ENCODE peak calls at places on chromosomes 6 and 20, in nine cellular contexts. O is coronary artery, C is SK-N-SH, N is right lobe of liver, T is D721Med, M is esophagus squamous epithelium, X is LNCaP clone FGC, S is AG04450, E is left lung. B is an unnamed sample.

GRCh38 chr6:103113416-103113815 is 1719.9 kb downstream of the GRIK2 start:
- DNase-seq in O (no peak), C (no peak), N (no peak), T (no peak), M (no peak), X (no peak), S (no peak), E (no peak), B (no peak)

GRCh38 chr6:99885051-99885450 is 109.0 kb downstream of the MCHR2 start:
- DNase-seq in O (no peak), C (no peak), N (no peak), T (no peak), M (no peak), X (no peak), S (no peak), E (no peak), B (no peak)

GRCh38 chr6:101777646-101778045 is 384.1 kb downstream of the GRIK2 start:
- DNase-seq in O (no peak), C (no peak), N (no peak), T (no peak), M (no peak), X (no peak), S (no peak), E (no peak), B (no peak)

GRCh38 chr6:21022343-21023107 is 488.3 kb downstream of the CDKAL1 start:
- DNase-seq in O (no peak), C (no peak), N (no peak), T (no peak), M (no peak), X (no peak), S (peak), E (peak), B (peak)

GRCh38 chr20:10573951-10574339 is 99.9 kb downstream of the JAG1 start:
- DNase-seq in O (no peak), C (no peak), N (no peak), T (no peak), M (no peak), X (no peak), S (no peak), E (no peak), B (no peak)

GRCh38 chr20:17518339-17519052 is 12.7 kb downstream of the BFSP1 start:
- DNase-seq in O (no peak), C (peak), N (no peak), T (no peak), M (no peak), X (no peak), S (no peak), E (no peak), B (no peak)

GRCh38 chr6:34589140-34589539 is 33.0 kb upstream of the SPDEF start:
- DNase-seq in O (no peak), C (no peak), N (no peak), T (no peak), M (no peak), X (no peak), S (no peak), E (no peak), B (no peak)

GRCh38 chr6:149884215-149884614 is 13.7 kb downstream of the RAET1E start:
- DNase-seq in O (no peak), C (no peak), N (no peak), T (no peak), M (no peak), X (no peak), S (no peak), E (peak), B (no peak)

GRCh38 chr6:160950507-160950906 is 41.1 kb upstream of the MAP3K4 start:
- DNase-seq in O (no peak), C (no peak), N (no peak), T (no peak), M (no peak), X (peak), S (no peak), E (no peak), B (no peak)

GRCh38 chr6:43115365-43115764 is 39.3 kb downstream of the PTK7 start:
- DNase-seq in O (no peak), C (no peak), N (no peak), T (no peak), M (no peak), X (no peak), S (no peak), E (no peak), B (no peak)

GRCh38 chr6:154733610-154734379 is 579 bp downstream of the SCAF8 start:
- DNase-seq in O (peak), C (peak), N (peak), T (peak), M (peak), X (peak), S (peak), E (peak), B (peak)

GRCh38 chr6:111552241-111552744 is 53.4 kb downstream of the TRAF3IP2 start:
- DNase-seq in O (no peak), C (peak), N (no peak), T (no peak), M (no peak), X (peak), S (peak), E (peak), B (no peak)

GRCh38 chr6:2938004-2938631 is 33.2 kb downstream of the SERPINB6 start:
- DNase-seq in O (no peak), C (no peak), N (no peak), T (no peak), M (no peak), X (no peak), S (no peak), E (no peak), B (no peak)

GRCh38 chr6:104591573-104592334 is 268.0 kb downstream of the HACE1 start:
- DNase-seq in O (no peak), C (no peak), N (no peak), T (no peak), M (no peak), X (no peak), S (no peak), E (no peak), B (no peak)

GRCh38 chr20:49850463-49851233 is 38.0 kb downstream of the SLC9A8 start:
- DNase-seq in O (no peak), C (no peak), N (no peak), T (no peak), M (no peak), X (peak), S (no peak), E (no peak), B (no peak)

GRCh38 chr6:37983720-37984501 is 164.4 kb downstream of the ZFAND3 start:
- DNase-seq in O (no peak), C (no peak), N (no peak), T (no peak), M (no peak), X (no peak), S (no peak), E (no peak), B (no peak)

GRCh38 chr6:161303628-161304340 is 29.9 kb upstream of the AGPAT4 start:
- DNase-seq in O (no peak), C (no peak), N (no peak), T (no peak), M (no peak), X (no peak), S (no peak), E (no peak), B (no peak)

GRCh38 chr6:169639653-169640278 is 62.1 kb downstream of the WDR27 start:
- DNase-seq in O (no peak), C (no peak), N (no peak), T (no peak), M (no peak), X (no peak), S (no peak), E (no peak), B (no peak)
- TF ChIP-seq CTCF in O (no peak), C (no peak), N (no peak), T (no peak), M (no peak), X (peak), S (no peak), E (no peak), B (no peak)

DNA sequence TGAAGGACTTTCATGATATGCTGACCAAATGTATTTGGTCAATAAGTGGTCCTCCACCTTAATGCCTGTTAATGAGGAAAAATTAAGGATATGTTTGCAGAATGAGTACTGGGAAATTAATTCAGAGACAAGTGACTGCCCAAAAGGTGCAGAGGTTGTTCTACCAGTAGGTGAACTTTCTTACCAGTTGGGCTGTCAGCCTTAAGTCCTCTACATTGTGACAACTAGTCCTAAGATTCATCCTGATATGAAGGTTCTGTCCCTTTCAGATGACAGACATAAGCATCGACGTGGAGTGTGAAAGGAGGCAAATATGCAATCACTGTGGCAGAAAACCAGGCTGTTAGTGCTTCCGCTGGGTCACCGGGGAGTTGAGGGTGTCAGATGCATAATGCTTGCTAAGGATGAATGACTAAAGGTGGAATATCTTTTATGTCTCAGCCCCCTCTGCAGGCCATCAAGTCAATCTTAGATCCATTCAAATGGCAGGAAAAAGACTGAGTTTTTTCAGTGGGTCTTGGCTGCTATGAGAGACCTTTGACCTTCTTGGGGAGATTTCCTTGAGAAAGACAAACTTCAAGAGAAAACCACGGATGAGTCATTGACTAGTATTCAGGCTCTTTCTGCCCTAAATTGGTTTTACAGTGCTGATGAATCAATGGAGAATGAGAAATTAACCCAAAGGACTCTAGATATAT is 226.0 kb downstream of the TPBG start:
- DNase-seq in O (no peak), C (peak), N (no peak), T (no peak), M (no peak), X (no peak), S (peak), E (no peak), B (no peak)
- TF ChIP-seq CTCF in O (no peak), C (peak), N (no peak), T (peak), M (no peak), X (no peak), S (peak), E (no peak), B (no peak)

GRCh38 chr20:46148313-46149213 is 30.4 kb downstream of the CD40 start:
- DNase-seq in O (no peak), C (peak), N (no peak), T (no peak), M (no peak), X (no peak), S (no peak), E (no peak), B (no peak)

GRCh38 chr20:46154796-46155195 is 36.7 kb downstream of the CD40 start:
- DNase-seq in O (no peak), C (no peak), N (no peak), T (no peak), M (no peak), X (no peak), S (no peak), E (no peak), B (no peak)

GRCh38 chr20:46150982-46151381 is 32.9 kb downstream of the CD40 start:
- DNase-seq in O (no peak), C (peak), N (no peak), T (no peak), M (no peak), X (no peak), S (no peak), E (no peak), B (no peak)

GRCh38 chr20:46152824-46153586 is 34.9 kb downstream of the CD40 start:
- DNase-seq in O (no peak), C (no peak), N (no peak), T (no peak), M (no peak), X (no peak), S (no peak), E (no peak), B (no peak)

DNA sequence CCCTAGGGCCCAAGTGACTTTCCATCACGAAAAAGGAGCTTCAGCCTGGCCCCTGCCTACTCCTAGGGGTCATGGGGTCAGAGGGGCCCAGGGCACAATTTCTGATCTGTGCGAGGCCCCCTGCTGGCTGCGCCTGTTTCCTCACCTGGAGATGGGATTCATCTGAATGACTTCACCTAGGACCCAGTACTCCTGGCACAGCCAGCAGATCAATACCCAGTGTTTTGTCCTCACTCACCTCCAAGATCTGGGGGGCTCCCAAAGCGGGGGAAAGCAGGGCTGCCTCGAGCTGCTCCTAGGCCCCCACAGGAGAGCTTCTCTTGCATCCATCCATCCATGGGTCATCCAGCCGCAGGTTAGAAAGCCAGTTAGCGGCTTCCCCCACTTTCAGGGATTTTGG is 33.8 kb downstream of the CD40 start:
- DNase-seq in O (no peak), C (peak), N (no peak), T (peak), M (no peak), X (no peak), S (no peak), E (no peak), B (no peak)
- TF ChIP-seq CTCF in O (no peak), C (peak), N (no peak), T (peak), M (no peak), X (peak), S (peak), E (no peak), B (no peak)

GRCh38 chr20:5495026-5495425 is 178.3 kb upstream of the PROKR2 start:
- DNase-seq in O (no peak), C (no peak), N (no peak), T (no peak), M (no peak), X (no peak), S (no peak), E (no peak), B (no peak)

GRCh38 chr20:5491463-5491862 is 174.7 kb upstream of the PROKR2 start:
- DNase-seq in O (no peak), C (no peak), N (no peak), T (no peak), M (no peak), X (no peak), S (no peak), E (no peak), B (peak)

GRCh38 chr20:5495939-5496338 is 179.2 kb upstream of the PROKR2 start:
- DNase-seq in O (no peak), C (no peak), N (no peak), T (no peak), M (no peak), X (no peak), S (no peak), E (no peak), B (no peak)

GRCh38 chr20:5489596-5489995 is 172.8 kb upstream of the PROKR2 start:
- DNase-seq in O (no peak), C (no peak), N (no peak), T (no peak), M (no peak), X (no peak), S (no peak), E (no peak), B (no peak)

GRCh38 chr20:5492941-5493340 is 176.2 kb upstream of the PROKR2 start:
- DNase-seq in O (no peak), C (no peak), N (no peak), T (no peak), M (no peak), X (no peak), S (no peak), E (no peak), B (no peak)
- TF ChIP-seq CTCF in O (no peak), C (no peak), N (no peak), T (no peak), M (no peak), X (no peak), S (no peak), E (no peak), B (no peak)

DNA sequence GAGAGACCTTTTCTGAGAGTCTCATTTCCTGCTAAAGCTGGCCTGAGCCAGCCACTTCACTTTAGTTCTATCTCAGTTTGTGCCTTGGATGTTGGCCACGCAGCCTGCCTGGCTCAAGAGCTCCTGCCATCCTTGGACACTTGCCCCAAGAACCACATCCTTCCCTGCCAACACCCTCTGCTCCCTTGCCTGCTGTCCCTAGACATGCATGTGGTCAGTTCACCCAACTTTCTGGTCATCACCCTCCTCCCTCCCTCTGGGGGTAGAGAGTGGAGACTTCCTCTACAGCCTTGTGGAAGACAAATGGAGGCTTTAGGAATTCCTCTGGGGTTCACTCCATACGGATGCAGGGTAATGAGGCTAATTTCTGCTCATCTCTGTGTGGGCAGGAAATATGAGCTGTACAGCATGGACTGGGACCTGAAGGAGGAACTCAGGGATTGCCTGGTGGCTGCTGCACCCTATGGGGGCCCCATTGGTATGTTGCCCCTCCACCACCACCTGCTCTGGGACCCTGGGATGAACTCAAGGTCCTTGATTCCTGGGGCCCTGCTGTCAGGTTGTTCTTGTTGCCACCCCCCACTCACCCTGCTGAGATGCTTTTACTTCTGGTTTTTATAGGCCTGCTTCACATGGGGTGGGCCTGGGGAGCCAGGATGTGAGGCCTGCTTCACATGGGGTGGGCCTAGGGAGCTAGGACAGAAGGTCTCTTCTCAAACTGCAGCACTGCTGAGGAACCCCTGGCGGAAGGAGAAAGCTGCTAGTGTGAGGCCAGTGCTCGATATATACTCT is 13.8 kb upstream of the PTPRA start:
- DNase-seq in O (no peak), C (no peak), N (no peak), T (no peak), M (no peak), X (peak), S (no peak), E (no peak), B (no peak)
- TF ChIP-seq CTCF in O (no peak), C (no peak), N (no peak), T (no peak), M (no peak), X (no peak), S (no peak), E (no peak), B (no peak)

GRCh38 chr6:106309766-106310373 is 15.7 kb downstream of the ATG5 start:
- DNase-seq in O (no peak), C (no peak), N (no peak), T (no peak), M (no peak), X (no peak), S (no peak), E (no peak), B (no peak)
- TF ChIP-seq CTCF in O (no peak), C (no peak), N (no peak), T (no peak), M (no peak), X (no peak), S (no peak), E (no peak), B (no peak)

GRCh38 chr20:61857884-61858283 is 207.8 kb downstream of the TAF4 start:
- DNase-seq in O (no peak), C (no peak), N (no peak), T (no peak), M (no peak), X (no peak), S (no peak), E (no peak), B (no peak)

GRCh38 chr20:61861858-61862257 is 203.8 kb downstream of the TAF4 start:
- DNase-seq in O (no peak), C (no peak), N (no peak), T (no peak), M (no peak), X (no peak), S (no peak), E (no peak), B (no peak)

GRCh38 chr20:61861054-61861841 is 204.4 kb downstream of the TAF4 start:
- DNase-seq in O (no peak), C (no peak), N (no peak), T (no peak), M (no peak), X (no peak), S (no peak), E (no peak), B (no peak)

GRCh38 chr20:61859712-61860111 is 206.0 kb downstream of the TAF4 start:
- DNase-seq in O (no peak), C (no peak), N (no peak), T (no peak), M (no peak), X (no peak), S (no peak), E (no peak), B (no peak)

GRCh38 chr20:61860588-61860987 is 205.1 kb downstream of the TAF4 start:
- DNase-seq in O (no peak), C (no peak), N (no peak), T (no peak), M (no peak), X (no peak), S (no peak), E (no peak), B (no peak)
- TF ChIP-seq CTCF in O (no peak), C (no peak), N (no peak), T (no peak), M (no peak), X (peak), S (no peak), E (no peak), B (no peak)

GRCh38 chr6:30041821-30042220 is 19.2 kb upstream of the POLR1H start:
- DNase-seq in O (no peak), C (no peak), N (no peak), T (no peak), M (no peak), X (no peak), S (no peak), E (no peak), B (no peak)

GRCh38 chr6:30042914-30043313 is 18.2 kb upstream of the POLR1H start:
- DNase-seq in O (no peak), C (no peak), N (no peak), T (no peak), M (no peak), X (no peak), S (no peak), E (no peak), B (no peak)

GRCh38 chr6:30042476-30042875 is 18.6 kb upstream of the POLR1H start:
- DNase-seq in O (no peak), C (no peak), N (no peak), T (no peak), M (no peak), X (no peak), S (no peak), E (no peak), B (no peak)

GRCh38 chr6:30041221-30041620 is 19.8 kb upstream of the POLR1H start:
- DNase-seq in O (no peak), C (no peak), N (no peak), T (no peak), M (no peak), X (no peak), S (no peak), E (no peak), B (no peak)

DNA sequence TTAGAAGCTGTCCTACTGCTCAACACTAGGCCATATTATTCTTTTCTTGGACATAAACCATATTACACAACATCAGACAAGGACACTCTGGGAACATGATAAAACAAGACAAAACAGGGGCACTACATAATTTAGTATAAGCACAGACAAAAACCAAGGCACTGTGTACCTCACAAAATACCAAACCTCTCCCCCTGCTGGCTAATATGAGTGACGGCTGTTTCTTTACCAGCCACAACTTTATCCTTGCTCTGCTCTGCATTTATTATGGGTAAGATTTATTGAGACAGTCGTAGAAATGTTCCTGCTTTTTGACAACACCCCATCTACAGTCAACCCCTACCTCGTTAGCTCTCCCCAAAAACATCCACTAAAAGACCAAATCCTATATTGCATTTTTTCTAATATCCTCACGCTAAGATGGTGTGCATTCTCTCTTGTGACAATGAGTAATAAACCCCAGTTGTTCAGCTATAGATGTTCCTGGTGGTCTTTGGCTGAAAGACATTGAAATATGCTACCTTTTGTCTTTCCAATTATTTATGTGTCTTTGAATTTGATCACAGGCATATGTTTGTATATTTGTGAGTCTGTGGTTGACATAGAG is 23.8 kb upstream of the POLR1H start:
- DNase-seq in O (no peak), C (peak), N (no peak), T (no peak), M (no peak), X (no peak), S (no peak), E (no peak), B (no peak)
- TF ChIP-seq CTCF in O (no peak), C (peak), N (peak), T (peak), M (peak), X (peak), S (peak), E (no peak), B (peak)

B was measured in pancreas.